ENCODE peak calls at places on chromosomes 7 and 10, in nine cellular contexts. W is ELR; K is activated T-cell treated with anti-CD3 and anti-CD28 coated beads, Interleukin-2, amount 50 U/mL, for 24 hours; I is activated T-helper 1 cell treated with Interleukin-2 at 50 U/mL for 16 hours; X is HEK293T; R is NCI-H1694; V is heart right ventricle; B is nephron progenitor cell; A is activated CD4-positive, alpha-beta T cell treated with anti-CD3 and anti-CD28 coated beads, Interleukin-2, amount 50 U/mL, for 48 hours. Z is an unnamed sample.
A peak's percentile ranks its signal among the peaks of the same experiment; 100 is the strongest.

GRCh38 chr10:83896219-83896618 is 243.1 kb upstream of the GHITM start:
- DNase-seq in W (no peak), K (no peak), V (no peak), R (no peak), X (no peak), B (no peak), A (no peak), I (no peak), Z (no peak)

GRCh38 chr7:99312316-99313203 is 13.1 kb upstream of the ARPC1A start:
- DNase-seq in V (peak; percentile 58), R (peak; percentile 69), K (peak; percentile 80), W (peak; percentile 71), B (peak; percentile 73), I (peak; percentile 46), X (peak; percentile 80), A (peak; percentile 78), Z (peak; percentile 80)

GRCh38 chr10:89683911-89684310 is 17.5 kb upstream of the KIF20B start:
- DNase-seq in W (no peak), I (no peak), X (no peak), A (no peak), R (no peak), B (no peak), V (no peak), K (no peak), Z (no peak)

GRCh38 chr7:5063698-5064097 is 18.0 kb downstream of the RBAK start:
- DNase-seq in V (no peak), X (no peak), K (no peak), A (no peak), I (no peak), B (no peak), W (peak; percentile 22), R (no peak), Z (no peak)

GRCh38 chr7:22572292-22572691 is 72.3 kb upstream of the STEAP1B start:
- DNase-seq in B (no peak), V (no peak), K (no peak), I (no peak), R (no peak), A (no peak), X (no peak), W (peak; percentile 90), Z (no peak)

GRCh38 chr10:61301560-61301959 is 151.6 kb downstream of the TMEM26 start:
- DNase-seq in K (no peak), R (no peak), X (no peak), I (no peak), W (no peak), A (no peak), V (no peak), B (no peak), Z (no peak)

GRCh38 chr7:130461256-130461655 is 20.4 kb upstream of the CEP41 start:
- DNase-seq in R (no peak), W (no peak), A (no peak), V (no peak), I (no peak), X (no peak), B (no peak), K (no peak), Z (no peak)

GRCh38 chr10:130169136-130169888 is 33.1 kb downstream of the GLRX3 start:
- DNase-seq in K (no peak), X (no peak), A (no peak), R (no peak), I (no peak), V (no peak), W (no peak), B (no peak), Z (no peak)

GRCh38 chr10:84540617-84541288 is 212.4 kb downstream of the CCSER2 start:
- DNase-seq in W (peak; percentile 77), K (peak; percentile 85), A (peak; percentile 79), B (peak; percentile 85), I (peak; percentile 39), X (peak; percentile 78), V (peak; percentile 68), R (peak; percentile 53), Z (peak; percentile 76)

GRCh38 chr7:7790041-7790751 is 71.8 kb upstream of the RPA3 start:
- DNase-seq in R (no peak), W (no peak), V (no peak), X (no peak), K (no peak), I (no peak), B (no peak), A (no peak), Z (no peak)

GRCh38 chr7:4692055-4692454 is 10.0 kb downstream of the FOXK1 start:
- DNase-seq in X (no peak), B (no peak), R (no peak), A (no peak), V (no peak), K (no peak), I (no peak), W (no peak), Z (no peak)

GRCh38 chr7:17247357-17247756 is 51.1 kb upstream of the AHR start:
- DNase-seq in V (no peak), W (no peak), X (no peak), B (no peak), R (no peak), I (no peak), K (no peak), A (no peak), Z (no peak)

GRCh38 chr10:4059471-4060138 is 274.6 kb upstream of the KLF6 start:
- DNase-seq in A (no peak), I (no peak), K (no peak), B (no peak), V (no peak), W (no peak), X (no peak), R (no peak), Z (no peak)

GRCh38 chr10:29623797-29624196 is 11.0 kb downstream of the SVIL start:
- DNase-seq in I (no peak), V (no peak), B (no peak), R (no peak), K (no peak), A (no peak), W (peak; percentile 15), X (no peak), Z (no peak)

GRCh38 chr7:28993371-28993770 is 35.2 kb upstream of the TRIL start:
- DNase-seq in R (no peak), X (no peak), A (no peak), V (no peak), K (no peak), B (no peak), I (no peak), W (no peak), Z (no peak)

GRCh38 chr7:44279731-44280505 is 45.5 kb downstream of the CAMK2B start:
- DNase-seq in X (no peak), K (peak; percentile 19), B (peak; percentile 0), W (no peak), A (no peak), I (no peak), V (no peak), R (no peak), Z (no peak)

GRCh38 chr7:23216021-23216420 is 30.6 kb upstream of the GPNMB start:
- DNase-seq in W (no peak), B (no peak), K (no peak), R (no peak), A (no peak), I (no peak), V (peak; percentile 19), X (no peak), Z (no peak)

GRCh38 chr10:116287906-116288501 is 15.0 kb upstream of the GFRA1 start:
- DNase-seq in R (no peak), B (peak; percentile 45), A (no peak), W (peak; percentile 69), I (no peak), K (no peak), X (peak; percentile 39), V (no peak), Z (no peak)

GRCh38 chr7:64888901-64889685 is 14.0 kb upstream of the ZNF273 start:
- DNase-seq in X (no peak), I (no peak), A (peak; percentile 25), W (peak; percentile 18), K (no peak), B (peak; percentile 46), R (no peak), V (peak; percentile 36), Z (peak; percentile 42)

GRCh38 chr10:31803606-31804195 is 124.9 kb downstream of the ARHGAP12 start:
- DNase-seq in K (no peak), A (no peak), R (no peak), W (no peak), B (no peak), I (no peak), X (no peak), V (no peak), Z (no peak)

GRCh38 chr10:110498982-110499795 is 1.5 kb downstream of the DUSP5 start:
- DNase-seq in W (peak; percentile 86), R (no peak), X (no peak), I (peak; percentile 24), B (peak; percentile 31), A (peak; percentile 51), K (peak; percentile 64), V (no peak), Z (peak; percentile 39)

GRCh38 chr7:150567168-150567567 is at the start of gene GIMAP4:
- DNase-seq in V (no peak), A (no peak), I (no peak), W (no peak), B (no peak), K (no peak), X (no peak), R (no peak), Z (no peak)

GRCh38 chr7:33743594-33743993 is 161.7 kb upstream of the BMPER start:
- DNase-seq in B (no peak), X (no peak), V (no peak), A (no peak), W (peak; percentile 48), K (no peak), R (no peak), I (no peak), Z (no peak)